ENCODE peak calls at places on chromosomes 3 and 15, in ten cellular contexts. Z, Y, Q, I, G, L, V, X, P and U are unnamed samples. For H3K4me1, the result is how much of the 10 kb centered on the place peaks cover.

GRCh38 chr3:195612075-195612800 is 28.5 kb upstream of the APOD start:
- DNase-seq in Q (no peak), L (no peak), I (no peak), V (no peak), Z (peak), X (no peak), Y (no peak), P (peak), G (no peak), U (no peak)

GRCh38 chr3:197353001-197353866 is 54.8 kb upstream of the DLG1 start:
- DNase-seq in X (no peak), I (no peak), G (no peak), L (peak), Z (no peak), V (no peak), P (no peak), Q (no peak), Y (no peak), U (no peak)

GRCh38 chr3:128629936-128630335 is 20.7 kb downstream of the RPN1 start:
- DNase-seq in X (no peak), Q (no peak), P (no peak), Y (no peak), G (no peak), Z (no peak), I (no peak), V (no peak), L (no peak), U (no peak)

GRCh38 chr15:77010312-77010686 is 15.4 kb downstream of the PSTPIP1 start:
- DNase-seq in G (no peak), L (no peak), Y (no peak), P (no peak), Z (no peak), V (no peak), I (no peak), X (no peak), Q (no peak), U (no peak)

GRCh38 chr3:24033818-24034217 is 88.7 kb downstream of the NR1D2 start:
- DNase-seq in X (no peak), P (no peak), Q (no peak), V (no peak), Z (no peak), L (no peak), I (no peak), G (no peak), Y (no peak), U (no peak)

GRCh38 chr15:56906766-56907165 is 11.7 kb upstream of the TCF12 start:
- DNase-seq in Z (no peak), L (no peak), X (no peak), Q (no peak), I (no peak), P (no peak), V (no peak), Y (no peak), G (no peak), U (no peak)

GRCh38 chr3:178170698-178171535 is 365.3 kb upstream of the KCNMB2 start:
- DNase-seq in Z (no peak), Y (no peak), V (no peak), X (peak), G (peak), Q (peak), L (peak), I (no peak), P (peak), U (no peak)

GRCh38 chr15:41825572-41826535 is 2.0 kb upstream of the JMJD7 start:
- DNase-seq in X (no peak), L (no peak), V (no peak), Y (peak), I (no peak), G (no peak), P (no peak), Z (no peak), Q (no peak), U (no peak)

GRCh38 chr3:71652786-71653419 is 69.4 kb upstream of the FOXP1 start:
- DNase-seq in L (peak), I (peak), G (no peak), P (peak), Q (peak), Y (peak), V (no peak), X (peak), Z (no peak), U (no peak)

GRCh38 chr3:119148493-119149180 is 2.7 kb downstream of the TEX55 start:
- DNase-seq in Z (no peak), P (peak), G (no peak), L (peak), V (no peak), X (peak), Q (peak), Y (no peak), I (no peak), U (no peak)

GRCh38 chr3:168620854-168621253 is 525.1 kb upstream of the GOLIM4 start:
- DNase-seq in V (no peak), P (peak), X (peak), G (peak), Q (peak), Y (no peak), I (no peak), Z (no peak), L (peak), U (no peak)

GRCh38 chr3:16507540-16508241 is 5.8 kb downstream of the RFTN1 start:
- DNase-seq in L (no peak), Q (no peak), V (no peak), P (no peak), Y (no peak), X (no peak), Z (no peak), G (no peak), I (no peak), U (no peak)

GRCh38 chr3:8848696-8849131 is 79.3 kb upstream of the OXTR start:
- DNase-seq in V (no peak), P (peak), Q (peak), X (no peak), G (no peak), L (peak), I (no peak), Z (no peak), Y (no peak), U (no peak)

GRCh38 chr15:24955549-24955929 is 752 bp downstream of the SNRPN start:
- DNase-seq in L (no peak), Q (no peak), Y (peak), I (no peak), V (peak), P (peak), G (no peak), Z (no peak), X (no peak), U (peak)

GRCh38 chr3:45575491-45575923 is 19.0 kb upstream of the LIMD1 start:
- DNase-seq in V (no peak), P (peak), X (no peak), G (peak), Y (no peak), I (no peak), Z (no peak), Q (peak), L (no peak), U (no peak)

GRCh38 chr3:58154752-58155449 is 55.9 kb downstream of the DNASE1L3 start:
- DNase-seq in G (no peak), Q (no peak), P (no peak), X (no peak), Y (no peak), L (no peak), V (no peak), I (no peak), Z (no peak), U (no peak)

GRCh38 chr3:133854264-133854663 is 41.4 kb downstream of the RAB6B start:
- DNase-seq in P (no peak), Q (no peak), L (no peak), Y (no peak), I (no peak), X (no peak), V (no peak), G (no peak), Z (no peak), U (peak)

GRCh38 chr3:197155039-197155438 is 125.4 kb upstream of the MELTF start:
- DNase-seq in P (no peak), Z (no peak), I (no peak), Q (peak), G (no peak), V (no peak), X (peak), L (peak), Y (no peak), U (no peak)

GRCh38 chr15:79170256-79170664 is 79.7 kb upstream of the RASGRF1 start:
- DNase-seq in G (peak), X (peak), Z (no peak), Q (no peak), V (peak), P (peak), I (no peak), Y (no peak), L (peak), U (no peak)

GRCh38 chr3:155535098-155535497 is 209.8 kb downstream of the PLCH1 start:
- DNase-seq in Z (no peak), G (no peak), Y (no peak), V (no peak), P (no peak), X (no peak), L (no peak), I (no peak), Q (no peak), U (no peak)

GRCh38 chr15:42456971-42457370 is 34.0 kb downstream of the ZNF106 start:
- DNase-seq in X (no peak), Q (peak), L (peak), I (no peak), Z (no peak), Y (no peak), V (no peak), P (peak), G (no peak), U (no peak)

GRCh38 chr15:70264014-70264492 is 166.3 kb upstream of the TLE3 start:
- DNase-seq in Z (no peak), Q (no peak), L (peak), I (no peak), Y (no peak), P (no peak), G (no peak), V (peak), X (no peak), U (no peak)

GRCh38 chr3:3366391-3366790 is 186.9 kb upstream of the CRBN start:
- DNase-seq in L (no peak), V (no peak), Y (no peak), G (no peak), P (no peak), Q (no peak), I (no peak), X (no peak), Z (no peak), U (no peak)

GRCh38 chr15:87764461-87765236 is 491.9 kb downstream of the NTRK3 start:
- DNase-seq in Q (no peak), P (peak), Y (no peak), V (no peak), Z (no peak), X (peak), I (no peak), L (peak), G (no peak), U (no peak)

GRCh38 chr3:12886106-12886679 is 44.8 kb upstream of the RPL32 start:
- DNase-seq in Z (no peak), Y (no peak), Q (no peak), P (no peak), L (no peak), V (peak), G (no peak), X (no peak), I (no peak), U (no peak)

GRCh38 chr3:37544869-37545352 is 316.8 kb upstream of the CTDSPL start:
- DNase-seq in V (no peak), Q (no peak), X (no peak), Y (no peak), I (no peak), L (no peak), G (no peak), P (no peak), Z (no peak), U (no peak)

GRCh38 chr3:71461098-71461497 is 122.4 kb downstream of the FOXP1 start:
- DNase-seq in P (no peak), Y (no peak), Z (no peak), X (no peak), I (no peak), L (no peak), Q (no peak), V (no peak), G (no peak), U (no peak)

GRCh38 chr3:65946438-65946837 is 92.3 kb downstream of the MAGI1 start:
- DNase-seq in I (no peak), Z (peak), X (no peak), Y (peak), L (peak), P (no peak), V (peak), G (no peak), Q (peak), U (peak)

GRCh38 chr3:43866529-43867353 is 176.0 kb downstream of the ABHD5 start:
- DNase-seq in V (no peak), X (peak), G (peak), Z (no peak), Q (peak), P (peak), I (no peak), Y (no peak), L (peak), U (no peak)

GRCh38 chr3:149620291-149621020 is 37.4 kb downstream of the WWTR1 start:
- DNase-seq in V (no peak), G (no peak), L (peak), Z (no peak), Q (peak), Y (no peak), I (no peak), P (peak), X (no peak), U (no peak)

GRCh38 chr3:183532620-183533409 is 22.7 kb downstream of the KLHL6 start:
- DNase-seq in I (no peak), Y (no peak), G (no peak), L (no peak), Z (no peak), P (no peak), Q (no peak), V (no peak), X (no peak), U (no peak)

GRCh38 chr3:183536238-183536880 is 19.1 kb downstream of the KLHL6 start:
- DNase-seq in Z (no peak), I (no peak), P (no peak), X (no peak), G (no peak), Q (no peak), L (no peak), V (no peak), Y (no peak), U (no peak)

GRCh38 chr3:183534249-183534648 is 21.3 kb downstream of the KLHL6 start:
- DNase-seq in I (no peak), V (no peak), Q (no peak), Y (no peak), G (no peak), X (peak), P (peak), Z (no peak), L (peak), U (no peak)

GRCh38 chr3:183537295-183537730 is 18.2 kb downstream of the KLHL6 start:
- DNase-seq in X (no peak), I (no peak), P (peak), Q (no peak), V (peak), Z (no peak), L (peak), G (no peak), Y (peak), U (peak)

DNA sequence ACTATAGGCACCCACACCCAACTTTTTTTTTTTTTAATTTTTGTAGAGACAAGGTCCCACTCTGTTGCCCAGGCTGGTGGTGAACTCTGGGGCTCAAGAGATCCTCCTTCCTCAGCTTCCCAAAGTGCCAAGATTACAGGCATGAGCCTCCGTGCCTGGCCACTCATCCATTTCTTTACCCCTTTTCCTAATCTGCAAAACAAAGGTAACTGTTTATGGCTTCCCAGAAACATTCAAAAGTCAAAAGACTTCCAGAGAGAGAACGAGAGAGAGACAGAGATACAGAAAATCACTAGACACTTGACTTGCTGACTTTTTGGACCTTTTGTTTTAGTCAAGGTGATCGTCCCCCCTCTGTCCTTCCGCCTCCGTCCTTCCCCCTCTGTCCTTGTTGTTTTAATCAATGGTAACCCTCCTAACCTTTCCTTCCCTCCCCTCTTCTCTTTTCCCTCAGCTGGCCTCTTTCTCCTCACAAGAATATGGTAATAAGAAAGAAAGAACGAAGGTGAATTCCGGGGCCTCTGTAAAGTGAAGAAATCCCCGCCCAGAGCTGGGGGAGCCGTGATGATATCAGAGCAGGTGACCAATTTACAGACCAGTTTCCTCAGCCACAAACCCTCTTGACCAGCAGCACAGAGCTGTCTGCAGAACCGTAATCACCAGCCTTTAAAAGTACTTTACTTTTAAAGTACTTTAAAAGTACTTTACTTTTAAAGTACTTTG is 21.9 kb downstream of the KLHL6 start:
- DNase-seq in P (peak), X (no peak), V (no peak), Z (no peak), I (no peak), Y (peak), Q (no peak), L (no peak), G (no peak), U (no peak)
- H3K4me1 ChIP-seq in P (under half), X (under half), V (under half), Z (under half), I (under half), Y (under half), Q (under half), L (under half), G (under half), U (under half)

GRCh38 chr15:39904115-39904514 is 16.0 kb downstream of the GPR176 start:
- DNase-seq in L (no peak), P (no peak), Q (no peak), G (no peak), V (no peak), X (no peak), Y (no peak), I (no peak), Z (no peak), U (no peak)
- H3K4me1 ChIP-seq in L (under half), P (under half), Q (under half), G (under half), V (under half), X (under half), Y (under half), I (under half), Z (under half), U (under half)

GRCh38 chr15:74958908-74959642 is 2.5 kb upstream of the RPP25 start:
- DNase-seq in Q (no peak), G (no peak), I (no peak), L (no peak), P (no peak), V (no peak), X (no peak), Z (no peak), Y (no peak), U (no peak)

GRCh38 chr15:74955796-74956647 is 550 bp downstream of the RPP25 start:
- DNase-seq in G (peak), P (peak), Y (peak), V (peak), X (peak), Z (peak), I (peak), L (peak), Q (peak), U (peak)

GRCh38 chr15:74958320-74958907 is 1.8 kb upstream of the RPP25 start:
- DNase-seq in P (peak), L (peak), G (peak), Z (peak), Q (no peak), X (peak), I (no peak), V (peak), Y (peak), U (peak)

GRCh38 chr15:74956648-74957300 is at the start of gene RPP25:
- DNase-seq in Z (peak), P (peak), I (peak), Q (peak), V (peak), X (peak), Y (peak), G (peak), L (peak), U (peak)

GRCh38 chr15:74957301-74958035 is 896 bp upstream of the RPP25 start:
- DNase-seq in L (peak), X (peak), Q (no peak), Z (no peak), P (no peak), Y (peak), I (no peak), V (peak), G (no peak), U (peak)
- H3K4me1 ChIP-seq in L (under half), X (under half), Q (under half), Z (under half), P (under half), Y (under half), I (under half), V (under half), G (under half), U (under half)

DNA sequence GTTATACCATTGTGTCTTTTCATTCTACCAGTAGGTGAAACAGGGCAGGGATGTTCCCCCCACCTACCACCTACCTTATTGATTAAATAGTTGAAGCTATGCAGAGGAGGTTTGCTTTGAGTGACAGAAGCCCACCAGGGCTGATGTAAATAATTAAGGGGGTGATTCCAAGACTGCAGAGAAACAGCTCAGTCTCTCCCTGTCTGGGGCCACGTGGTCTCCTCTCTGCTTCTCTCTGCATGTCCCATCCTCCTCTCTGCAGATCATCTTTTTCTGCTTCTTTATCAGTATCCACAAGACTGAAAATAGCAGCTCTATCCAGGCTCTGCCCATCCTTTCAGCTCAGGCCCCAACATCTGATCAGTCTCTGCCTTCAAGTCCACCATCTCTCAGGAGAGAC is 110.9 kb downstream of the ANP32A start:
- DNase-seq in Y (no peak), P (no peak), X (no peak), V (no peak), Z (no peak), Q (no peak), L (no peak), I (no peak), G (no peak), U (no peak)
- H3K4me1 ChIP-seq in Y (under half), P (under half), X (under half), V (under half), Z (under half), Q (under half), L (under half), I (under half), G (under half), U (under half)

DNA sequence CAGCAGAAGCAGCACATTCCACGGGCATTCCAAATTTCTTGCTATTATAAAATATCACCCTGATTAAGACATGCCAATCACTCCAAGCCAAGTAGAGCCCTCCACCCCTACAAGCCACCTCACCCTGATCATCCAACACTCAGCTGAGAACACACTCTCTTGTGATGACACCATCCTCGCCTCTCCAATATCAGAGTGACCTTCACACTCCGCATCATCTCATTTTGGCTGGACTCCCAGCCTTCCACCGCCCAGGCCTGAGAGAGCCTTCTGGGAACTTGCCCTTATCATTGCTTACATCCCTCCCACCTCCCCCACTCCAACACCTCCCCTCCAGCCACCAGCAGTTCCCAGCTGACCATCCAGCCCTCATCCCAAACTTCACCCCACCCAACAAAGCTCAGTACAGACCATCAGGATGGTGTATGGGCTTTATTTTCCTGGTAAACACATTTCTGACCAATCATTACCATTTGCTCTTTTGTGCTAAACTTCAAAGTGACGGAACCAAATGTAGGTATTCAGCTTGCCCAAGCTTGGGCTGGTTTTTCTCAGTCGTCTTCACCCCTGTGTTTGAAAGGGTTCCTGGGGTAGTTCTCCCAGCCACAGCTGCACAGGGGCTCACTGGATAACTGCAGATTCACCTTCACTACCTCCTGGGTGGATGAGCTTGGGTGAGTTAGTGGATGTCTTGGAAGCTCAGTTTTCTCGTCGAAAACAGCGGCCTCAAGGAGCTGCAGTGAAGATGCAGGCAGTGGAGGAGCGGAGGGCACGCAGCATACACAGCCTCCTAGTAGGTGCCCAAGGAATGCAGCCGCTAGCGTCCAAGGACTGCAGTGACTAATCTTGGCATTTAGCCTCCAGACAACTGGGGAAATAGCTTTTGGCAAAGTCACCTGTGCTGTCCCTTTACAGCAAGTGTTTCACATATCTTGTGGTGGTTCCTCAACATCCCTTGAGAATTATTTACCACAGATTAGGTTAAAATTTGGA is 115.1 kb downstream of the LIPC start:
- DNase-seq in I (no peak), Z (no peak), L (peak), Y (no peak), X (peak), Q (peak), V (peak), P (peak), G (peak), U (peak)
- H3K4me1 ChIP-seq in I (under half), Z (under half), L (under half), Y (under half), X (half or more), Q (under half), V (under half), P (under half), G (under half), U (under half)